ENCODE peak calls at places on chromosomes 6 and 20, in eight cellular contexts. H, U, B, A, I, O, J and Z are unnamed samples.
A peak's percentile ranks its signal among the peaks of the same experiment; 100 is the strongest.

GRCh38 chr6:55636406-55637102 is 57.6 kb upstream of the HMGCLL1 start:
- DNase-seq in O (peak; percentile 45), A (no peak), B (no peak), J (no peak), U (no peak), I (peak; percentile 17), H (no peak), Z (no peak)

GRCh38 chr20:23417861-23418260 is 3.4 kb downstream of the NAPB start:
- DNase-seq in H (no peak), J (no peak), A (no peak), U (no peak), I (no peak), O (no peak), B (no peak), Z (no peak)

GRCh38 chr6:14134211-14134910 is 16.8 kb downstream of the CD83 start:
- DNase-seq in B (no peak), H (no peak), U (peak; percentile 30), J (no peak), I (no peak), O (no peak), A (no peak), Z (no peak)

GRCh38 chr6:90127589-90127988 is 169.1 kb downstream of the BACH2 start:
- DNase-seq in J (no peak), A (no peak), O (no peak), U (no peak), I (no peak), B (no peak), H (no peak), Z (no peak)

GRCh38 chr6:48032156-48032555 is 78.8 kb downstream of the PTCHD4 start:
- DNase-seq in B (no peak), A (no peak), J (no peak), I (peak; percentile 14), U (no peak), O (peak; percentile 83), H (no peak), Z (no peak)

GRCh38 chr6:127302728-127303675 is 36.3 kb downstream of the RNF146 start:
- DNase-seq in O (peak; percentile 60), J (no peak), B (peak; percentile 14), I (no peak), A (peak; percentile 13), H (no peak), U (peak; percentile 37), Z (peak; percentile 34)

GRCh38 chr6:41639556-41640371 is 1.5 kb downstream of the MDFI start:
- DNase-seq in U (no peak), B (no peak), H (no peak), O (no peak), A (no peak), I (no peak), J (no peak), Z (no peak)

GRCh38 chr6:37713529-37714119 is 15.9 kb upstream of the MDGA1 start:
- DNase-seq in B (no peak), I (no peak), A (peak; percentile 95), U (no peak), O (peak; percentile 63), H (no peak), J (no peak), Z (no peak)

GRCh38 chr20:45156728-45157127 is 18.0 kb upstream of the PI3 start:
- DNase-seq in I (no peak), B (no peak), H (no peak), J (no peak), A (no peak), O (no peak), U (no peak), Z (no peak)

GRCh38 chr20:51272392-51272791 is 249.5 kb upstream of the KCNG1 start:
- DNase-seq in J (no peak), O (peak; percentile 59), I (no peak), U (no peak), B (no peak), H (no peak), A (no peak), Z (no peak)

GRCh38 chr6:144362042-144363018 is 77.2 kb downstream of the UTRN start:
- DNase-seq in J (no peak), O (no peak), U (no peak), B (peak; percentile 40), A (no peak), I (no peak), H (no peak), Z (no peak)

DNA sequence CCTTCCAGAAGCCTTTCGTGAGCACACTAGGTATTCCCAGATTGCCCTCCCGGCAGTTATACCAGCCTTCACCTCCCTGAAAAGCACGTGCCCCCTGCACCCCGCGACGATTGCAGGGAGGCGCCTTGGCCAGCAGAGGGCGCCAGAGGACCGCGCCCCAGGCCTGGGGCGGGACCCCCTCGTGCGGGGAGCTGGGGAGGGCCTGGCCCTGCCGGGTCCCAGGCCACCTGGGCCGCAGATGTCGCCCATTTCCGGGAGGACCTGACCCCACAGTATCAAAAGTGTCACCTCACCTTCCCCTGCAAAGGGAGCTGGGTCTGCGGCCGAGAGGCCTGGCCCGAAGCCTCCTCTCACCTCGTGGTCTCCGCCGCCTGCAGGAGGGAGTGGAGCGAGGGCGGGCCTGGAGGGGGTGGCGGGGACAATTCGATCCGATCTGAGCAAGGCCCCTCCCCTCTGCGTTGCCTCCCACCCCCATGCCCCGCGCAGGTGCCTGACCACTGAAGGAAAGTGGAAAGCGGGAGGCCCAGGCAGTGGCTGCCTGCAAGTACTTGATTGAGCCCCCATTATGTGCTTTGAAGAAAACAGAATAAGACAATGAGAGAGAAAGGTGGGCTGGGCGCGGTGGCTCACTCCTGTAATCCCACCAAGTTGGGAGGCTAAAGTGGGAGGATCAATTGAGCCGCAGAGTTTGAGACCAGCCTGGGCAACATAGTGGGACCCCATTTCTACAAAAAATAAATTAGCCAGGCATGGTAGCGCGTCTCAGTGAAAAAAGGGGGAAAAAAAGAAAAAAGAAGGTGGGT is 3.5 kb upstream of the SNAI1 start:
- DNase-seq in A (peak; percentile 85), U (peak; percentile 69), O (no peak), J (peak; percentile 74), B (peak; percentile 35), H (no peak), I (no peak), Z (no peak)
- H3K4me3 ChIP-seq in A (peak overlapping the region; percentile 37), U (peak overlapping the region; percentile 10), O (peak overlapping the region; percentile 40), J (no peak overlapping the region), B (peak overlapping the region; percentile 26), H (no peak overlapping the region), I (peak overlapping the region; percentile 46), Z (no peak overlapping the region)

DNA sequence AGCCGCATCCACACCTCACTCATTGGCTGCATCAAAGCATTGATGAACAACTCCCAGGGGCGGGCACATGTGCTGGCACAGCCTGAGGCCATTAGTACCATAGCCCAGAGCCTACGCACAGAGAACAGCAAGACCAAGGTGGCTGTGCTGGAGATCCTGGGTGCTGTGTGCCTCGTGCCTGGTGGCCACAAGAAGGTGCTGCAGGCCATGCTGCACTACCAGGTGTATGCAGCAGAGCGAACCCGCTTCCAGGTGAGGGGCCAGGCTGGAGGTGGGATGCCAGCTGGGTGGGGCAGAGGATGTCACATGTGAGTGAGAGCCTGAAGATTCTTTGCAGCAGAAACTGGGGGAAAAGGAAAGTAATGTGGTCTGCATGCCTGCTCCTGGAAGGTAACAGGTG is 66.7 kb downstream of the MOCS1 start:
- DNase-seq in O (no peak), J (no peak), U (no peak), A (peak; percentile 51), B (no peak), H (no peak), I (no peak), Z (no peak)
- TF ChIP-seq CTCF in O (peak; percentile 43), J (no peak), U (no peak), A (peak; percentile 88), B (no peak), H (peak; percentile 32), I (peak; percentile 12), Z (peak; percentile 42)

GRCh38 chr6:43627008-43627825 is 1.8 kb downstream of the GTPBP2 start:
- DNase-seq in H (no peak), U (no peak), B (peak; percentile 90), J (peak; percentile 32), A (no peak), I (peak; percentile 87), O (peak; percentile 97), Z (peak; percentile 83)
- H3K4me3 ChIP-seq in H (no peak overlapping the region), U (no peak overlapping the region), B (peak overlapping the region; percentile 79), J (no peak overlapping the region), A (no peak overlapping the region), I (peak overlapping the region; percentile 47), O (peak overlapping the region; percentile 29), Z (peak overlapping the region; percentile 25)

GRCh38 chr6:131995924-131996323 is 44.8 kb upstream of the CCN2 start:
- DNase-seq in I (no peak), B (no peak), O (peak; percentile 93), A (no peak), U (no peak), H (no peak), J (no peak), Z (no peak)
- TF ChIP-seq CTCF in I (no peak), B (no peak), O (no peak), A (no peak), U (no peak), H (no peak), J (no peak), Z (no peak)

GRCh38 chr6:21587182-21587924 is 6.2 kb upstream of the SOX4 start:
- DNase-seq in I (no peak), B (peak; percentile 50), U (peak; percentile 82), J (peak; percentile 81), O (peak; percentile 49), A (peak; percentile 92), H (no peak), Z (no peak)

GRCh38 chr6:21587925-21588811 is 5.4 kb upstream of the SOX4 start:
- DNase-seq in H (no peak), A (peak; percentile 93), B (peak; percentile 61), J (peak; percentile 80), U (peak; percentile 90), O (peak; percentile 63), I (no peak), Z (no peak)

GRCh38 chr6:21586300-21586699 is 7.3 kb upstream of the SOX4 start:
- DNase-seq in H (no peak), U (no peak), I (no peak), B (no peak), O (no peak), J (no peak), A (no peak), Z (no peak)

GRCh38 chr6:21588812-21589811 is 4.4 kb upstream of the SOX4 start:
- DNase-seq in H (peak; percentile 6), O (peak; percentile 77), J (peak; percentile 96), B (peak; percentile 87), I (peak; percentile 61), U (peak; percentile 85), A (peak; percentile 97), Z (peak; percentile 80)

DNA sequence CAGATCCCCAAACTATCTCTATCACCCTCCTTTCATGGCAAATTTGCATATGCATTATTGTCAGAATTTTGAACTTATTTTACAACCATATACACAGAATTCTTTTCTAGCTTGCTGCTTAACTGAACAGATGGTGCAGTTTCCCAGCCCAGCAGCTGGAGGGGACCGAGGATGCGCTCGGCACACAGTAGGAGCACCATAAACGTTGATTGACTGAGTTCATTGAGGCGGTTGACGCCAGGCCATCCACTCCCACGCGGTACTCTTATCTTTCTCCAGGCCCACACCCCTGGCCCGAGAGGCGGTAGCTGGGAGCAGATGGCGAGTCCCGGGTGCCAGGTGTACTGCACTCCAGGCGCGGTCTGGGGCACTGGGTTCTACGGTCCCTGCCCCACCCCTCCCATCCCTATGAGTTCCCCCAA is 6.8 kb upstream of the SOX4 start:
- DNase-seq in O (no peak), A (peak; percentile 90), U (no peak), I (no peak), B (no peak), J (peak; percentile 80), H (no peak), Z (no peak)
- H3K4me3 ChIP-seq in O (peak overlapping the region; percentile 77), A (peak overlapping the region; percentile 80), U (peak overlapping the region; percentile 82), I (peak overlapping the region; percentile 81), B (peak overlapping the region; percentile 71), J (no peak overlapping the region), H (peak overlapping the region; percentile 42), Z (no peak overlapping the region)

GRCh38 chr6:113570651-113571050 is 286.5 kb upstream of the MARCKS start:
- DNase-seq in H (no peak), B (no peak), J (no peak), I (no peak), A (no peak), O (no peak), U (no peak), Z (no peak)
- TF ChIP-seq CTCF in H (no peak), B (no peak), J (no peak), I (no peak), A (no peak), O (peak; percentile 29), U (no peak), Z (peak; percentile 40)